ENCODE peak calls at places on chromosomes 12 and 14, in seven cellular contexts. R is activated T-cell treated with anti-CD3 and anti-CD28 coated beads, Interleukin-2, amount 50 U/mL, for 72 hours; F is ureter; P is NCI-H2081 treated with DMSO at 0.1 percent for 48 hours; S is hypothalamus; K is CD4-positive, alpha-beta memory T cell; T is amygdala. N is an unnamed sample.

GRCh38 chr12:39297946-39298345 is 145.0 kb downstream of the KIF21A start:
- DNase-seq in R (no peak), F (no peak), P (no peak), S (no peak), K (no peak), T (no peak), N (no peak)

GRCh38 chr14:51253880-51254279 is 13.8 kb downstream of the TMX1 start:
- DNase-seq in R (no peak), F (no peak), P (no peak), S (no peak), K (no peak), T (no peak), N (no peak)

GRCh38 chr12:88375301-88375959 is 204.8 kb downstream of the KITLG start:
- DNase-seq in R (no peak), F (no peak), P (no peak), S (no peak), K (no peak), T (no peak), N (no peak)

GRCh38 chr12:71780207-71780822 is 25.7 kb downstream of the RAB21 start:
- DNase-seq in R (peak), F (no peak), P (no peak), S (no peak), K (peak), T (no peak), N (no peak)

GRCh38 chr14:47490353-47490752 is 185.1 kb downstream of the MDGA2 start:
- DNase-seq in R (no peak), F (no peak), P (no peak), S (no peak), K (no peak), T (no peak), N (no peak)

GRCh38 chr12:64088431-64089349 is 133.4 kb downstream of the KICS2 start:
- DNase-seq in R (no peak), F (peak), P (no peak), S (no peak), K (no peak), T (no peak), N (no peak)

GRCh38 chr14:82451675-82452074 is 918.0 kb upstream of the SEL1L start:
- DNase-seq in R (no peak), F (no peak), P (no peak), S (no peak), K (no peak), T (no peak), N (no peak)

GRCh38 chr14:105858676-105859025 is 332.3 kb downstream of the TMEM121 start:
- DNase-seq in R (no peak), F (no peak), P (no peak), S (no peak), K (no peak), T (no peak), N (no peak)

GRCh38 chr12:130965214-130965613 is 11.5 kb downstream of the ADGRD1 start:
- DNase-seq in R (no peak), F (no peak), P (no peak), S (no peak), K (no peak), T (no peak), N (no peak)

GRCh38 chr14:67620217-67620789 is 583 bp downstream of the ARG2 start:
- DNase-seq in R (no peak), F (peak), P (no peak), S (no peak), K (peak), T (peak), N (no peak)

GRCh38 chr12:92369643-92370042 is 224.0 kb upstream of the BTG1 start:
- DNase-seq in R (no peak), F (no peak), P (no peak), S (no peak), K (no peak), T (no peak), N (no peak)

GRCh38 chr12:41310367-41310766 is 122.2 kb downstream of the PDZRN4 start:
- DNase-seq in R (no peak), F (no peak), P (no peak), S (no peak), K (no peak), T (no peak), N (no peak)

GRCh38 chr14:96592591-96593388 is 90.6 kb downstream of the PAPOLA start:
- DNase-seq in R (peak), F (no peak), P (no peak), S (no peak), K (peak), T (peak), N (no peak)

N was measured in brain pericyte.